ENCODE peak calls at places on chromosome 7, in eight cellular contexts. P is dorsolateral prefrontal cortex; H is A549; D is CD8-positive, alpha-beta T cell; L is GM13976; X is fibroblast of mammary gland; I is cardiac muscle cell; T is AG09309. K is an unnamed sample.
A peak's percentile ranks its signal among the peaks of the same experiment; 100 is the strongest.

GRCh38 chr7:33534830-33535229 is 370.5 kb upstream of the BMPER start:
- DNase-seq in D (no peak), H (no peak), X (no peak), I (peak; percentile 21), P (no peak), T (no peak), L (no peak), K (no peak)

GRCh38 chr7:112970771-112971170 is 115.9 kb downstream of the GPR85 start:
- DNase-seq in P (no peak), T (no peak), H (peak; percentile 17), I (no peak), L (no peak), D (no peak), X (no peak), K (no peak)

GRCh38 chr7:3771906-3772305 is 470.9 kb downstream of the SDK1 start:
- DNase-seq in X (no peak), I (no peak), P (no peak), D (no peak), T (no peak), H (no peak), L (no peak), K (no peak)

GRCh38 chr7:24052572-24053223 is 231.3 kb upstream of the NPY start:
- DNase-seq in D (no peak), P (no peak), I (no peak), H (no peak), X (peak; percentile 8), L (no peak), T (peak; percentile 37), K (no peak)

GRCh38 chr7:38171558-38172403 is 6.3 kb upstream of the STARD3NL start:
- DNase-seq in D (no peak), P (no peak), L (peak; percentile 9), T (no peak), I (no peak), X (no peak), H (no peak), K (no peak)

GRCh38 chr7:139109983-139110411 is 477 bp upstream of the ZC3HAV1 start:
- DNase-seq in P (no peak), X (no peak), T (no peak), I (no peak), L (no peak), H (no peak), D (no peak), K (no peak)

GRCh38 chr7:70706204-70706603 is 425.7 kb upstream of the GALNT17 start:
- DNase-seq in H (no peak), X (no peak), T (no peak), D (no peak), L (no peak), I (no peak), P (no peak), K (no peak)

GRCh38 chr7:129313282-129313681 is 88.5 kb downstream of the AHCYL2 start:
- DNase-seq in T (no peak), X (no peak), H (no peak), L (no peak), P (no peak), I (no peak), D (no peak), K (no peak)

GRCh38 chr7:108623220-108623619 is 53.5 kb downstream of the DNAJB9 start:
- DNase-seq in I (no peak), P (no peak), T (no peak), X (no peak), H (no peak), D (no peak), L (no peak), K (no peak)

GRCh38 chr7:149310113-149310836 is 48.3 kb downstream of the ZNF783 start:
- DNase-seq in D (no peak), T (peak; percentile 61), H (peak; percentile 88), P (no peak), X (peak; percentile 88), I (peak; percentile 6), L (peak; percentile 68), K (no peak)

GRCh38 chr7:22859676-22860290 is 37.1 kb upstream of the TOMM7 start:
- DNase-seq in H (peak; percentile 23), P (no peak), T (no peak), X (peak; percentile 78), I (no peak), L (no peak), D (no peak), K (no peak)

GRCh38 chr7:150372271-150373048 is 3.8 kb downstream of the REPIN1 start:
- DNase-seq in P (no peak), X (no peak), T (no peak), I (no peak), D (no peak), H (no peak), L (no peak), K (no peak)

GRCh38 chr7:150374472-150374871 is 4.7 kb upstream of the ZNF775 start:
- DNase-seq in I (peak; percentile 61), X (no peak), H (no peak), L (no peak), D (no peak), T (no peak), P (no peak), K (no peak)

GRCh38 chr7:150371996-150372270 is 3.3 kb downstream of the REPIN1 start:
- DNase-seq in L (no peak), H (no peak), X (no peak), T (no peak), P (no peak), D (no peak), I (no peak), K (no peak)

GRCh38 chr7:150374026-150374425 is 5.1 kb upstream of the ZNF775 start:
- DNase-seq in T (no peak), X (no peak), L (no peak), D (no peak), H (no peak), I (no peak), P (no peak), K (no peak)

DNA sequence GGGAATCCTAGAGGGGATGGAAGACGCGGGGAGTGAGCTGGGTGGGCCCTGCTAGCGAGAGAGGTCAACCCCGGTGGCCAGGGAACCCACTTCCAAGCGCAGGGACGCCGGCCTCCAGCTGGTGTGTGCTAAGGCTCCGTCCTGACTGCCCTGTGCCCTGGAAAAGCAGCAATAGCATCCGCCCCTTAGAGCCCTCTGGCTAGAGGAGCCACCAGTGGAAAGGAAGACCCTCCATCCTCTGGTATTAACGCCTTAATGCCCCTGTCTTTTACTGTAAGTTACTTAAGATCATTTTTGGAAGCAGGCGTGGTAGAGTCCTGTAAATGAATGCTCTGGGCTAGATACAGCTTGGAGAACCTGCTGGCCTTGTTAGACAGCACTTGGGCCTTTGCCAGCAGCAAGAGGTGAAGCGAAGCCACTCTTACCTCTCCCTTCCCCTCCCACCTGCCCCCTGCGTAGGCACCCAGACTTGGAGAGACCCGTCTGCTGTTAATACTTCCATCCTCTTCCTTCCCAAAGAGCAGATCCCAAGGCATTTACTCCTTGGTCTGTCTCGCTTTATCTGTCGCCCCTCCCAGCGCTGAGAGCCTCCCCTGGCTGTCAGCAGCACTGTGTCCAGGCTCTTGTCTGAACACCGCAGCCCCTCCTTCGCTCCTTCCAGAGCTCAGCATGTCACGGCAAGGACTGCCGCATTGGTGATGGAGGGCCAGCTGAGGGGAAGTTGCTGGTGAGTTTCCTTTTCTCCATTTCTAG is 4.6 kb downstream of the REPIN1 start:
- DNase-seq in X (no peak), D (no peak), I (peak; percentile 82), P (no peak), L (no peak), T (no peak), H (no peak), K (no peak)
- TF ChIP-seq CTCF in X (no peak), D (no peak), I (no peak), P (no peak), L (no peak), T (no peak), H (no peak), K (no peak)

GRCh38 chr7:132520591-132520990 is 55.7 kb downstream of the PLXNA4 start:
- DNase-seq in T (no peak), X (no peak), I (no peak), P (no peak), L (no peak), H (no peak), D (no peak), K (no peak)

GRCh38 chr7:132518102-132518838 is 58.0 kb downstream of the PLXNA4 start:
- DNase-seq in X (peak; percentile 25), H (peak; percentile 44), P (no peak), L (peak; percentile 40), I (no peak), D (no peak), T (no peak), K (peak; percentile 23)

GRCh38 chr7:132516042-132516840 is 60.0 kb downstream of the PLXNA4 start:
- DNase-seq in D (no peak), X (peak; percentile 64), L (no peak), H (peak; percentile 21), I (no peak), T (peak; percentile 21), P (no peak), K (no peak)

GRCh38 chr7:132519936-132520335 is 56.3 kb downstream of the PLXNA4 start:
- DNase-seq in H (no peak), D (no peak), P (no peak), L (no peak), I (peak; percentile 49), X (no peak), T (peak; percentile 14), K (no peak)

GRCh38 chr7:132518839-132519173 is 57.5 kb downstream of the PLXNA4 start:
- DNase-seq in H (no peak), I (no peak), D (no peak), T (no peak), L (no peak), P (no peak), X (no peak), K (no peak)
- TF ChIP-seq CTCF in H (no peak), I (no peak), D (no peak), T (no peak), L (no peak), P (no peak), X (no peak), K (no peak)

DNA sequence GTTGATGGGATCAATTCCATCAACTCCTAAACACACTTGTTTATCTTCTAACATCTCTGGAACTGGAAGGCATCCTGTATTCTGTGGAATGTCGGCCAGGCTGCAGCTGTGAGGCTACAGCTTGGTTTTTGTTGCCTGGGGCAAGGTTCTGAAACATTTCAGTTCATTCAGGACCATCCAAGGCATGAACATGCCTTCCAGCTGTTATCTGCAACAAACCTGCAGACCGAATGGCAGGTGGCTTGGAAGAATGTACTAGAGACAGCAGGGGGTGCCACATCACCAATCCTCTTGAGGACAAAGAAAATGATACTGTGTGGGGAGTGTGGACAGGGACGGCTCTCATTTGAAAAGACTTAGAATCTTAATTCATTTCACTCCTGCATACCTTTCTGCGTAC is 12.4 kb downstream of the PAPOLB start:
- DNase-seq in I (peak; percentile 60), T (no peak), L (peak; percentile 57), P (peak; percentile 23), H (peak; percentile 48), X (peak; percentile 38), D (no peak), K (peak; percentile 14)
- TF ChIP-seq CTCF in I (peak; percentile 18), T (peak; percentile 41), L (peak; percentile 17), P (peak; percentile 68), H (peak; percentile 29), X (peak; percentile 29), D (peak; percentile 13), K (peak; percentile 59)

DNA sequence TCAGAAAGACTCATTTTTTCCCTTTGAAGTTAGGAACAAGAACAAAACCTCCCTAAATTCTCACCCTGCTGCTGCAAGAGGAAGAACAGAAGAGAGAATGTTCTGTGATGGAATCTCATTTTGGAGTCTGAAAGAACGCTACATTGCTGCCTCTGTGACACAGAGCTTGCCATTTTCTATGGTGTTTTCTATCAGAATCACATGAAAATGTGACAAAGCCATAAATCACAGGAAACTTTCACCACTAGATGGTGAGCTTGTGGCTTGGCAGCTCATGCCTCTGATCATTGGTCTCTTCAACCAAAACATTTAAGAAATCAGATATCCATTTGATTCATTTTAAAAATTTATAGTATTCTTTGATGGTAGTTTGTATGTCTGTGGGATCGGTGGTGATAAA is 82.9 kb downstream of the CADPS2 start:
- DNase-seq in P (no peak), H (peak; percentile 9), L (no peak), X (peak; percentile 32), D (no peak), I (peak; percentile 43), T (no peak), K (peak; percentile 1)
- TF ChIP-seq CTCF in P (peak; percentile 76), H (peak; percentile 36), L (no peak), X (peak; percentile 15), D (no peak), I (peak; percentile 50), T (peak; percentile 12), K (peak; percentile 58)

K was measured in neural crest cell.